ENCODE peak calls at places on chromosomes 1 and 21, in five cellular contexts. One of them, this sample, is unnamed.

GRCh38 chr1:50172299-50172698 is 63.6 kb downstream of the ELAVL4 start:
- DNase-seq in stomach: no peak
- DNase-seq in transverse colon: no peak
- DNase-seq in ovary: no peak
- DNase-seq in HepG2: no peak
- DNase-seq in this sample: no peak

GRCh38 chr1:193819376-193819775 is 633.0 kb upstream of the B3GALT2 start:
- DNase-seq in stomach: no peak
- DNase-seq in transverse colon: no peak
- DNase-seq in ovary: no peak
- DNase-seq in HepG2: no peak
- DNase-seq in this sample: no peak

GRCh38 chr1:115266729-115267421 is 71.2 kb downstream of the NGF start:
- DNase-seq in stomach: no peak
- DNase-seq in transverse colon: no peak
- DNase-seq in ovary: no peak
- DNase-seq in HepG2: no peak
- DNase-seq in this sample: no peak

GRCh38 chr1:182624582-182624981 is 20.4 kb upstream of the RGS16 start:
- DNase-seq in stomach: no peak
- DNase-seq in transverse colon: no peak
- DNase-seq in ovary: no peak
- DNase-seq in HepG2: no peak
- DNase-seq in this sample: no peak

GRCh38 chr1:113390871-113391642 is 742 bp downstream of the MAGI3 start:
- DNase-seq in stomach: peak
- DNase-seq in transverse colon: peak
- DNase-seq in ovary: peak
- DNase-seq in HepG2: no peak
- DNase-seq in this sample: peak

GRCh38 chr21:46159390-46159789 is 4.0 kb upstream of the FTCD start:
- DNase-seq in stomach: peak
- DNase-seq in transverse colon: peak
- DNase-seq in ovary: no peak
- DNase-seq in HepG2: no peak
- DNase-seq in this sample: no peak

GRCh38 chr1:219385786-219386427 is 212.2 kb downstream of the LYPLAL1 start:
- DNase-seq in stomach: no peak
- DNase-seq in transverse colon: no peak
- DNase-seq in ovary: peak
- DNase-seq in HepG2: peak
- DNase-seq in this sample: no peak

GRCh38 chr1:242847390-242847993 is 323.0 kb upstream of the PLD5 start:
- DNase-seq in stomach: no peak
- DNase-seq in transverse colon: no peak
- DNase-seq in ovary: no peak
- DNase-seq in HepG2: no peak
- DNase-seq in this sample: no peak

GRCh38 chr1:226001088-226001487 is 1.9 kb upstream of the SDE2 start:
- DNase-seq in stomach: no peak
- DNase-seq in transverse colon: no peak
- DNase-seq in ovary: no peak
- DNase-seq in HepG2: no peak
- DNase-seq in this sample: no peak

GRCh38 chr1:115877511-115877910 is 36.6 kb upstream of the NHLH2 start:
- DNase-seq in stomach: no peak
- DNase-seq in transverse colon: no peak
- DNase-seq in ovary: no peak
- DNase-seq in HepG2: no peak
- DNase-seq in this sample: no peak

GRCh38 chr1:230891984-230892383 is 23.7 kb upstream of the C1orf198 start:
- DNase-seq in stomach: no peak
- DNase-seq in transverse colon: no peak
- DNase-seq in ovary: no peak
- DNase-seq in HepG2: no peak
- DNase-seq in this sample: no peak

DNA sequence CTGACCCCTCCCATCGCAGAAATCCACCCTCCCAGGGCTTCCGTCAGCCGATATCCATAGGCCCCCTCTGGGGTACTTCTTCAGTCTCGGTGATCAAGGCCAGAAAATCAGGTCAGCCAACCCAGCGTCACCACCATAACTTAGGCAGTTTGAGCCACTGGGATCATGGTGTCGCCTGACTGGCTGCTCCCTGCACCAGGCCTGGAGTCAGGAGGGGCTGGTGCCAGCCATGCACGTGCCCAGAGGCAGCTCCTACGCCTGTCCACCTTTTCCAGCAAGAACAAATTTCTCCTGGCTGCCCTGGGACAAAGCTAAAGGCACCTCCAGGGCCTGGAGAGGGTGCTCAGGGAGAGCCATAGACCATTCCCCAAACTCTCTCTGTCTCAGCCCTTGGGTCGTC is 4.8 kb upstream of the CTRC start:
- DNase-seq in stomach: no peak
- DNase-seq in transverse colon: no peak
- DNase-seq in ovary: no peak
- DNase-seq in HepG2: no peak
- DNase-seq in this sample: no peak
- TF ChIP-seq POLR2A in stomach: no peak
- TF ChIP-seq POLR2A in transverse colon: no peak
- TF ChIP-seq POLR2A in ovary: no peak
- TF ChIP-seq POLR2A in HepG2: no peak
- TF ChIP-seq POLR2A in this sample: no peak

GRCh38 chr1:155227261-155228095 is 19.0 kb downstream of the MTX1 start:
- DNase-seq in stomach: peak
- DNase-seq in transverse colon: peak
- DNase-seq in ovary: peak
- DNase-seq in HepG2: peak
- DNase-seq in this sample: peak
- TF ChIP-seq EP300 in stomach: no peak
- TF ChIP-seq EP300 in transverse colon: no peak
- TF ChIP-seq EP300 in ovary: no peak
- TF ChIP-seq EP300 in HepG2: no peak
- TF ChIP-seq EP300 in this sample: no peak

GRCh38 chr1:2192031-2192995 is 2.3 kb downstream of the FAAP20 start:
- DNase-seq in stomach: no peak
- DNase-seq in transverse colon: no peak
- DNase-seq in ovary: peak
- DNase-seq in HepG2: no peak
- DNase-seq in this sample: no peak

GRCh38 chr1:2187619-2188018 is 7.0 kb downstream of the FAAP20 start:
- DNase-seq in stomach: no peak
- DNase-seq in transverse colon: peak
- DNase-seq in ovary: no peak
- DNase-seq in HepG2: no peak
- DNase-seq in this sample: peak

GRCh38 chr1:2190491-2190976 is 4.0 kb downstream of the FAAP20 start:
- DNase-seq in stomach: no peak
- DNase-seq in transverse colon: no peak
- DNase-seq in ovary: no peak
- DNase-seq in HepG2: no peak
- DNase-seq in this sample: no peak

GRCh38 chr1:2188336-2188735 is 6.2 kb downstream of the FAAP20 start:
- DNase-seq in stomach: no peak
- DNase-seq in transverse colon: no peak
- DNase-seq in ovary: peak
- DNase-seq in HepG2: no peak
- DNase-seq in this sample: no peak

GRCh38 chr1:2189459-2190425 is 4.8 kb downstream of the FAAP20 start:
- DNase-seq in stomach: peak
- DNase-seq in transverse colon: peak
- DNase-seq in ovary: peak
- DNase-seq in HepG2: peak
- DNase-seq in this sample: peak
- TF ChIP-seq POLR2A in stomach: no peak
- TF ChIP-seq POLR2A in transverse colon: peak
- TF ChIP-seq POLR2A in ovary: peak
- TF ChIP-seq POLR2A in HepG2: peak
- TF ChIP-seq POLR2A in this sample: no peak

GRCh38 chr1:203328714-203329122 is 22.2 kb downstream of the FMOD start:
- DNase-seq in stomach: peak
- DNase-seq in transverse colon: peak
- DNase-seq in ovary: no peak
- DNase-seq in HepG2: peak
- DNase-seq in this sample: no peak
- TF ChIP-seq EP300 in stomach: no peak
- TF ChIP-seq EP300 in transverse colon: no peak
- TF ChIP-seq EP300 in ovary: no peak
- TF ChIP-seq EP300 in HepG2: no peak
- TF ChIP-seq EP300 in this sample: no peak

GRCh38 chr21:32281531-32281930 is 2.7 kb upstream of the MIS18A start:
- DNase-seq in stomach: no peak
- DNase-seq in transverse colon: no peak
- DNase-seq in ovary: no peak
- DNase-seq in HepG2: no peak
- DNase-seq in this sample: no peak

GRCh38 chr21:32278068-32278467 is 781 bp downstream of the MIS18A start:
- DNase-seq in stomach: no peak
- DNase-seq in transverse colon: no peak
- DNase-seq in ovary: no peak
- DNase-seq in HepG2: no peak
- DNase-seq in this sample: no peak

GRCh38 chr21:32276671-32277070 is 2.2 kb downstream of the MIS18A start:
- DNase-seq in stomach: no peak
- DNase-seq in transverse colon: no peak
- DNase-seq in ovary: no peak
- DNase-seq in HepG2: peak
- DNase-seq in this sample: no peak

GRCh38 chr21:32279377-32279680 is 480 bp upstream of the MIS18A start:
- DNase-seq in stomach: no peak
- DNase-seq in transverse colon: no peak
- DNase-seq in ovary: no peak
- DNase-seq in HepG2: no peak
- DNase-seq in this sample: no peak

DNA sequence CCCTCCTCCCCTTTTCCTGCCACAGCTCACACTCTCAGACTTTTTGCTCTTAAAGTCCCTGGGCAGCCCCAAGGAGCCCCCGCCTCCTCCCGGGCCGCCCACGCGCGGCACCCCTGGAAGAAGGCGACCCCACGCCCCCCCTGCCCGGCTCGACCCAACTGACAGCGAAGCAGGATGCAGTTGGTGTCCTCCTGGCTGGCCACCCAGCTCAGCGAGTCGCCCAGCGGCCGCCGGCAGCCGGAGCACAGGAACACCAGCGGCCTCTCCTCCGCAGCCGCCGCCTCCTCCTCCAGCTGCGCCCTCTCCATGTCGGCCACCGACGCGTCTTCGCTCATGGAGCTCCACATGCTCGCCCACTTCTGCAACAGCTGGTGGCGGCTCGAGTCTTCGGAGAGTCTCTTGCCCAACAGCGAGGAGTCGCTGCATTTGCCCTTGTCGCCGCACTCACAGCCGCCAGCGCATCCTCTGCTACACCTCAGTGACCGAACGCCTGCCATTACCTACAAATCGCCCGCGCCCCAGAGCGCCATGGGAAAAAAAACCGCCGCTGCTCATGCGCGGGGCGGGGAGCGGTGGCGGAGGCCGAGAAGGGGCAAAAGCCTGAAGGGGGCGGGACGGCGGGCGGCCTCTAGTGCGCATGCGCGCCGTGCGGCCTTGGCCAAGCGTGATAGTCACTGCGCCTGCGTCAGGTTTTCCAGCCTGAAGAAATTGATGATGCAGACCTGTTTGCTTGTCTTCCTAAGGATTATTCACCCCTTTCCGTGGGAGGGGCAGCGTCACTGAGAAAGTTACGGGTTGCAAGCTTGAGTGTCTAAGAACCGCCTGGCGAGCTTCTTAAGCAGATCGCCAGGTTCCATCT is at the start of gene MIS18A:
- DNase-seq in stomach: peak
- DNase-seq in transverse colon: peak
- DNase-seq in ovary: peak
- DNase-seq in HepG2: peak
- DNase-seq in this sample: peak
- TF ChIP-seq POLR2A in stomach: no peak
- TF ChIP-seq POLR2A in transverse colon: peak
- TF ChIP-seq POLR2A in ovary: peak
- TF ChIP-seq POLR2A in HepG2: peak
- TF ChIP-seq POLR2A in this sample: no peak